ENCODE peak calls at places on chromosome 10, in nine cellular contexts. One of them, this sample, is unnamed.
A peak's percentile ranks its signal among the peaks of the same experiment; 100 is the strongest.

GRCh38 chr10:15097011-15097812 is at the start of gene RPP38:
- DNase-seq in left lung: peak; percentile 98
- DNase-seq in mesenchymal stem cell: peak; percentile 96
- DNase-seq in keratinocyte: peak; percentile 41
- DNase-seq in HCT116: peak; percentile 88
- DNase-seq in IMR-90: peak; percentile 92
- DNase-seq in fibroblast of pulmonary artery: peak; percentile 97
- DNase-seq in HFF-Myc: peak; percentile 84
- DNase-seq in neural progenitor cell: peak; percentile 98
- DNase-seq in this sample: peak; percentile 50

GRCh38 chr10:10591682-10592412 is 425.8 kb upstream of the CELF2 start:
- DNase-seq in left lung: no peak
- DNase-seq in mesenchymal stem cell: no peak
- DNase-seq in keratinocyte: no peak
- DNase-seq in HCT116: no peak
- DNase-seq in IMR-90: no peak
- DNase-seq in fibroblast of pulmonary artery: no peak
- DNase-seq in HFF-Myc: no peak
- DNase-seq in neural progenitor cell: peak; percentile 16
- DNase-seq in this sample: no peak

GRCh38 chr10:44399478-44400451 is 14.9 kb upstream of the CXCL12 start:
- DNase-seq in left lung: no peak
- DNase-seq in mesenchymal stem cell: no peak
- DNase-seq in keratinocyte: no peak
- DNase-seq in HCT116: no peak
- DNase-seq in IMR-90: no peak
- DNase-seq in fibroblast of pulmonary artery: no peak
- DNase-seq in HFF-Myc: no peak
- DNase-seq in neural progenitor cell: no peak
- DNase-seq in this sample: no peak

GRCh38 chr10:91242940-91243339 is 22.5 kb downstream of the PCGF5 start:
- DNase-seq in left lung: no peak
- DNase-seq in mesenchymal stem cell: no peak
- DNase-seq in keratinocyte: no peak
- DNase-seq in HCT116: no peak
- DNase-seq in IMR-90: peak; percentile 8
- DNase-seq in fibroblast of pulmonary artery: no peak
- DNase-seq in HFF-Myc: no peak
- DNase-seq in neural progenitor cell: no peak
- DNase-seq in this sample: no peak

GRCh38 chr10:8978100-8978499 is 923.6 kb downstream of the GATA3 start:
- DNase-seq in left lung: no peak
- DNase-seq in mesenchymal stem cell: no peak
- DNase-seq in keratinocyte: no peak
- DNase-seq in HCT116: no peak
- DNase-seq in IMR-90: no peak
- DNase-seq in fibroblast of pulmonary artery: no peak
- DNase-seq in HFF-Myc: no peak
- DNase-seq in neural progenitor cell: no peak
- DNase-seq in this sample: no peak

GRCh38 chr10:72328045-72328828 is 26.5 kb downstream of the DNAJB12 start:
- DNase-seq in left lung: no peak
- DNase-seq in mesenchymal stem cell: peak; percentile 81
- DNase-seq in keratinocyte: no peak
- DNase-seq in HCT116: no peak
- DNase-seq in IMR-90: peak; percentile 57
- DNase-seq in fibroblast of pulmonary artery: peak; percentile 78
- DNase-seq in HFF-Myc: no peak
- DNase-seq in neural progenitor cell: peak; percentile 82
- DNase-seq in this sample: no peak

GRCh38 chr10:69568472-69569143 is 4.6 kb downstream of the NEUROG3 start:
- DNase-seq in left lung: no peak
- DNase-seq in mesenchymal stem cell: no peak
- DNase-seq in keratinocyte: no peak
- DNase-seq in HCT116: no peak
- DNase-seq in IMR-90: no peak
- DNase-seq in fibroblast of pulmonary artery: no peak
- DNase-seq in HFF-Myc: no peak
- DNase-seq in neural progenitor cell: peak; percentile 77
- DNase-seq in this sample: no peak

GRCh38 chr10:17425584-17426262 is 28.7 kb downstream of the ST8SIA6 start:
- DNase-seq in left lung: no peak
- DNase-seq in mesenchymal stem cell: no peak
- DNase-seq in keratinocyte: no peak
- DNase-seq in HCT116: no peak
- DNase-seq in IMR-90: no peak
- DNase-seq in fibroblast of pulmonary artery: no peak
- DNase-seq in HFF-Myc: no peak
- DNase-seq in neural progenitor cell: no peak
- DNase-seq in this sample: no peak

GRCh38 chr10:101682172-101682825 is 12.7 kb downstream of the FBXW4 start:
- DNase-seq in left lung: no peak
- DNase-seq in mesenchymal stem cell: peak; percentile 51
- DNase-seq in keratinocyte: no peak
- DNase-seq in HCT116: no peak
- DNase-seq in IMR-90: no peak
- DNase-seq in fibroblast of pulmonary artery: no peak
- DNase-seq in HFF-Myc: no peak
- DNase-seq in neural progenitor cell: no peak
- DNase-seq in this sample: no peak

GRCh38 chr10:7260412-7260900 is 150.4 kb downstream of the SFMBT2 start:
- DNase-seq in left lung: no peak
- DNase-seq in mesenchymal stem cell: peak; percentile 82
- DNase-seq in keratinocyte: peak; percentile 2
- DNase-seq in HCT116: peak; percentile 22
- DNase-seq in IMR-90: peak; percentile 86
- DNase-seq in fibroblast of pulmonary artery: peak; percentile 99
- DNase-seq in HFF-Myc: peak; percentile 7
- DNase-seq in neural progenitor cell: peak; percentile 65
- DNase-seq in this sample: peak; percentile 38

GRCh38 chr10:70575874-70576802 is 26.4 kb downstream of the PRF1 start:
- DNase-seq in left lung: no peak
- DNase-seq in mesenchymal stem cell: peak; percentile 34
- DNase-seq in keratinocyte: no peak
- DNase-seq in HCT116: peak; percentile 84
- DNase-seq in IMR-90: no peak
- DNase-seq in fibroblast of pulmonary artery: peak; percentile 58
- DNase-seq in HFF-Myc: no peak
- DNase-seq in neural progenitor cell: no peak
- DNase-seq in this sample: no peak

DNA sequence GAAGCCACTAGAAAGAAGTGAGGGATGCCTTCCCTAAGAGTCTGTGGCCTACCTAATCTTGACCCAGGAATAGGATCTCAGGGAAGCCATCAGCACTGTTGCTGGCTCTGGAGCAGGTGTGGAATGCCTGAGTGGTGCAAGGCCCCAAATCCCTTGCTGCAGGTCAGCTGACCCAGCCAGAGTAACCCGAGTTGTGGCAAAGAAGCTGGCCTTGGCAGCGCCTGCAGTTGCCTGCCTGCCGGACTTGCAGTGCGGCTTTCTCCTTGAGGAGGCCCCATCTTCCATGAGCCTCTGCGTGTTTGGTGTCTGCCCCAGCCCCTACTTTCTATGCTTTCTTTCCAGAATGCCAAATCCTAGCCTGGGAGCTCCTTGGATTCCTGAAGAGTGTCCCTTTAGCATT is 5.8 kb downstream of the KIAA1217 start:
- DNase-seq in left lung: no peak
- DNase-seq in mesenchymal stem cell: no peak
- DNase-seq in keratinocyte: no peak
- DNase-seq in HCT116: no peak
- DNase-seq in IMR-90: no peak
- DNase-seq in fibroblast of pulmonary artery: no peak
- DNase-seq in HFF-Myc: no peak
- DNase-seq in neural progenitor cell: no peak
- DNase-seq in this sample: no peak
- H3K4me3 ChIP-seq in left lung: no peak overlapping the region
- H3K4me3 ChIP-seq in mesenchymal stem cell: no peak overlapping the region
- H3K4me3 ChIP-seq in keratinocyte: no peak overlapping the region
- H3K4me3 ChIP-seq in HCT116: no peak overlapping the region
- H3K4me3 ChIP-seq in IMR-90: no peak overlapping the region
- H3K4me3 ChIP-seq in fibroblast of pulmonary artery: no peak overlapping the region
- H3K4me3 ChIP-seq in HFF-Myc: no peak overlapping the region
- H3K4me3 ChIP-seq in neural progenitor cell: no peak overlapping the region
- H3K4me3 ChIP-seq in this sample: no peak overlapping the region

DNA sequence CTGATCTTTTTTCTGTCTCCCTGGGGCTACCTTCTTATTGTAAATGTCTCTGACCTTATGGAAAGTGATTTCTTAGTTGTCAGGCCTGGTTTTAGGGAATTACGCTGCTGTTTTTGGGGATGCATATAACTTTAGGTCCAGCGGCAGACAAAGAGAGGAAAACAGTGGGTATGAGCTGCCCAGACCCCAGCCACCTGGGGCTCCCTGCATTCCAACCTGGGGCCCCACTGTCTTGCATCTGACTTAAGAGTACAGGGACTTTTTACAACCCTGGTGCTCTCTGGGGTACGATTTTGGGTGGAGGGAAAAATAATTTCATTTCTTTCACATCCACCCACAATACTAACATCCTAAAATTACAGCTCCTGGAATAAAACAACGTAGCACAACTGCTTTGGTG is 119.4 kb downstream of the PRPF18 start:
- DNase-seq in left lung: no peak
- DNase-seq in mesenchymal stem cell: no peak
- DNase-seq in keratinocyte: no peak
- DNase-seq in HCT116: no peak
- DNase-seq in IMR-90: no peak
- DNase-seq in fibroblast of pulmonary artery: no peak
- DNase-seq in HFF-Myc: no peak
- DNase-seq in neural progenitor cell: peak; percentile 48
- DNase-seq in this sample: no peak
- H3K4me3 ChIP-seq in left lung: peak overlapping the region; percentile 51
- H3K4me3 ChIP-seq in mesenchymal stem cell: peak overlapping the region; percentile 70
- H3K4me3 ChIP-seq in keratinocyte: peak overlapping the region; percentile 71
- H3K4me3 ChIP-seq in HCT116: no peak overlapping the region
- H3K4me3 ChIP-seq in IMR-90: peak overlapping the region; percentile 57
- H3K4me3 ChIP-seq in fibroblast of pulmonary artery: peak overlapping the region; percentile 91
- H3K4me3 ChIP-seq in HFF-Myc: peak overlapping the region; percentile 90
- H3K4me3 ChIP-seq in neural progenitor cell: peak overlapping the region; percentile 46
- H3K4me3 ChIP-seq in this sample: peak overlapping the region; percentile 76

GRCh38 chr10:130141878-130142277 is 5.7 kb downstream of the GLRX3 start:
- DNase-seq in left lung: no peak
- DNase-seq in mesenchymal stem cell: no peak
- DNase-seq in keratinocyte: no peak
- DNase-seq in HCT116: no peak
- DNase-seq in IMR-90: no peak
- DNase-seq in fibroblast of pulmonary artery: no peak
- DNase-seq in HFF-Myc: no peak
- DNase-seq in neural progenitor cell: no peak
- DNase-seq in this sample: no peak

GRCh38 chr10:130141038-130141437 is 4.8 kb downstream of the GLRX3 start:
- DNase-seq in left lung: no peak
- DNase-seq in mesenchymal stem cell: no peak
- DNase-seq in keratinocyte: no peak
- DNase-seq in HCT116: no peak
- DNase-seq in IMR-90: no peak
- DNase-seq in fibroblast of pulmonary artery: no peak
- DNase-seq in HFF-Myc: no peak
- DNase-seq in neural progenitor cell: no peak
- DNase-seq in this sample: no peak

GRCh38 chr10:130140425-130140824 is 4.2 kb downstream of the GLRX3 start:
- DNase-seq in left lung: no peak
- DNase-seq in mesenchymal stem cell: no peak
- DNase-seq in keratinocyte: no peak
- DNase-seq in HCT116: no peak
- DNase-seq in IMR-90: no peak
- DNase-seq in fibroblast of pulmonary artery: no peak
- DNase-seq in HFF-Myc: no peak
- DNase-seq in neural progenitor cell: no peak
- DNase-seq in this sample: no peak

GRCh38 chr10:130138479-130138866 is 2.3 kb downstream of the GLRX3 start:
- DNase-seq in left lung: no peak
- DNase-seq in mesenchymal stem cell: peak; percentile 82
- DNase-seq in keratinocyte: peak; percentile 94
- DNase-seq in HCT116: peak; percentile 44
- DNase-seq in IMR-90: peak; percentile 69
- DNase-seq in fibroblast of pulmonary artery: peak; percentile 40
- DNase-seq in HFF-Myc: no peak
- DNase-seq in neural progenitor cell: no peak
- DNase-seq in this sample: peak; percentile 63

DNA sequence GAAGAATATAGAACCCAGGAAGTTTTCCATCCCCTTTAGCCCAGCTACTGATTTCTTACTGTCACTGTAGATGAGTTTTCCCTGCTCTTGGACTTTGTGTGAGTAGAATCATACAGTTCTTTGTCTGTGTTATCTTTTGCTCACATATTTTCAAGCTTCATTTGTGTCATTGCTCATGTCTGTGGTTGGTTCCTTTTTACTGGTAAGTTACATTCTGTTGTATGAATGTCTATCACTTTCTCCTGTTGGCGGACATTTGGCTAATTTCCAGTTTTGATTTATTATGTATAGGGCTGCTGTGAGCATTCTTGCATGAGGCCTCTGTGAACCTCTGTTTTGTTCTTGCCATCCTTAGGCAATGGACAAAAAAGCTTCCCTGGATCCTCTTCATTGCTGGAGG is 5.3 kb downstream of the GLRX3 start:
- DNase-seq in left lung: no peak
- DNase-seq in mesenchymal stem cell: peak; percentile 37
- DNase-seq in keratinocyte: no peak
- DNase-seq in HCT116: no peak
- DNase-seq in IMR-90: peak; percentile 36
- DNase-seq in fibroblast of pulmonary artery: peak; percentile 42
- DNase-seq in HFF-Myc: no peak
- DNase-seq in neural progenitor cell: no peak
- DNase-seq in this sample: no peak
- H3K4me3 ChIP-seq in left lung: no peak overlapping the region
- H3K4me3 ChIP-seq in mesenchymal stem cell: no peak overlapping the region
- H3K4me3 ChIP-seq in keratinocyte: no peak overlapping the region
- H3K4me3 ChIP-seq in HCT116: no peak overlapping the region
- H3K4me3 ChIP-seq in IMR-90: no peak overlapping the region
- H3K4me3 ChIP-seq in fibroblast of pulmonary artery: no peak overlapping the region
- H3K4me3 ChIP-seq in HFF-Myc: no peak overlapping the region
- H3K4me3 ChIP-seq in neural progenitor cell: no peak overlapping the region
- H3K4me3 ChIP-seq in this sample: no peak overlapping the region

GRCh38 chr10:99234739-99235468 is 748 bp downstream of the HPSE2 start:
- DNase-seq in left lung: no peak
- DNase-seq in mesenchymal stem cell: peak; percentile 78
- DNase-seq in keratinocyte: no peak
- DNase-seq in HCT116: no peak
- DNase-seq in IMR-90: peak; percentile 0
- DNase-seq in fibroblast of pulmonary artery: peak; percentile 23
- DNase-seq in HFF-Myc: no peak
- DNase-seq in neural progenitor cell: peak; percentile 58
- DNase-seq in this sample: no peak

GRCh38 chr10:99233680-99234018 is 2.0 kb downstream of the HPSE2 start:
- DNase-seq in left lung: peak; percentile 71
- DNase-seq in mesenchymal stem cell: no peak
- DNase-seq in keratinocyte: no peak
- DNase-seq in HCT116: no peak
- DNase-seq in IMR-90: no peak
- DNase-seq in fibroblast of pulmonary artery: no peak
- DNase-seq in HFF-Myc: no peak
- DNase-seq in neural progenitor cell: peak; percentile 44
- DNase-seq in this sample: no peak

GRCh38 chr10:99233000-99233679 is 2.5 kb downstream of the HPSE2 start:
- DNase-seq in left lung: no peak
- DNase-seq in mesenchymal stem cell: no peak
- DNase-seq in keratinocyte: no peak
- DNase-seq in HCT116: no peak
- DNase-seq in IMR-90: no peak
- DNase-seq in fibroblast of pulmonary artery: no peak
- DNase-seq in HFF-Myc: no peak
- DNase-seq in neural progenitor cell: peak; percentile 24
- DNase-seq in this sample: no peak

GRCh38 chr10:99235469-99235871 is at the start of gene HPSE2:
- DNase-seq in left lung: no peak
- DNase-seq in mesenchymal stem cell: peak; percentile 42
- DNase-seq in keratinocyte: no peak
- DNase-seq in HCT116: no peak
- DNase-seq in IMR-90: no peak
- DNase-seq in fibroblast of pulmonary artery: no peak
- DNase-seq in HFF-Myc: no peak
- DNase-seq in neural progenitor cell: peak; percentile 35
- DNase-seq in this sample: no peak

GRCh38 chr10:99234067-99234738 is 1.4 kb downstream of the HPSE2 start:
- DNase-seq in left lung: peak; percentile 91
- DNase-seq in mesenchymal stem cell: peak; percentile 77
- DNase-seq in keratinocyte: no peak
- DNase-seq in HCT116: no peak
- DNase-seq in IMR-90: peak; percentile 31
- DNase-seq in fibroblast of pulmonary artery: peak; percentile 52
- DNase-seq in HFF-Myc: no peak
- DNase-seq in neural progenitor cell: peak; percentile 79
- DNase-seq in this sample: no peak
- H3K4me3 ChIP-seq in left lung: peak overlapping the region; percentile 37
- H3K4me3 ChIP-seq in mesenchymal stem cell: peak overlapping the region; percentile 28
- H3K4me3 ChIP-seq in keratinocyte: peak overlapping the region; percentile 63
- H3K4me3 ChIP-seq in HCT116: no peak overlapping the region
- H3K4me3 ChIP-seq in IMR-90: peak overlapping the region; percentile 36
- H3K4me3 ChIP-seq in fibroblast of pulmonary artery: peak overlapping the region; percentile 45
- H3K4me3 ChIP-seq in HFF-Myc: peak overlapping the region; percentile 41
- H3K4me3 ChIP-seq in neural progenitor cell: peak overlapping the region; percentile 59
- H3K4me3 ChIP-seq in this sample: peak overlapping the region; percentile 37